ENCODE peak calls at places on chromosomes 16 and 17, in seven cellular contexts. G, P, A, W, I, M and Y are unnamed samples.

GRCh38 chr16:67283039-67283825 is 3.9 kb downstream of the PLEKHG4 start:
- DNase-seq in I (no peak), W (no peak), G (no peak), P (no peak), A (no peak), M (no peak), Y (no peak)

GRCh38 chr16:50502616-50503000 is 45.6 kb upstream of the NKD1 start:
- DNase-seq in W (no peak), M (peak), G (no peak), P (no peak), I (no peak), A (no peak), Y (no peak)

GRCh38 chr17:58313815-58314705 is 14.5 kb downstream of the TSPOAP1 start:
- DNase-seq in I (no peak), M (no peak), W (no peak), G (peak), A (no peak), P (no peak), Y (no peak)

GRCh38 chr17:33267279-33267790 is 25.8 kb downstream of the ASIC2 start:
- DNase-seq in W (no peak), G (no peak), M (no peak), I (no peak), P (no peak), A (no peak), Y (no peak)

GRCh38 chr17:27502526-27503324 is 46.5 kb downstream of the KSR1 start:
- DNase-seq in P (no peak), M (no peak), W (no peak), G (no peak), I (no peak), A (no peak), Y (no peak)

GRCh38 chr16:87461466-87461975 is 31.3 kb downstream of the ZCCHC14 start:
- DNase-seq in G (no peak), A (peak), I (no peak), P (peak), W (peak), M (peak), Y (peak)

GRCh38 chr17:38925263-38925995 is at the start of gene LASP1NB:
- DNase-seq in G (peak), P (no peak), I (no peak), M (no peak), A (no peak), W (no peak), Y (no peak)

GRCh38 chr17:58301504-58302150 is 20.9 kb upstream of the MPO start:
- DNase-seq in G (no peak), P (no peak), M (no peak), A (no peak), I (no peak), W (no peak), Y (no peak)

GRCh38 chr16:70156207-70156978 is 17.2 kb upstream of the CLEC18C start:
- DNase-seq in W (no peak), A (peak), G (peak), I (no peak), M (no peak), P (no peak), Y (no peak)

GRCh38 chr16:85514601-85515318 is 98.4 kb upstream of the GSE1 start:
- DNase-seq in M (peak), A (no peak), I (no peak), W (no peak), G (peak), P (peak), Y (peak)

GRCh38 chr16:57984443-57985203 is 13.7 kb upstream of the CNGB1 start:
- DNase-seq in I (no peak), M (peak), A (peak), G (peak), W (peak), P (no peak), Y (no peak)

GRCh38 chr17:78168906-78169793 is 769 bp downstream of the SYNGR2 start:
- DNase-seq in A (peak), P (peak), W (no peak), I (no peak), M (no peak), G (peak), Y (peak)

GRCh38 chr16:15948532-15949209 is 745 bp upstream of the ABCC1 start:
- DNase-seq in A (no peak), I (no peak), M (peak), P (no peak), G (no peak), W (no peak), Y (no peak)

GRCh38 chr16:15949210-15950166 is at the start of gene ABCC1:
- DNase-seq in M (peak), P (no peak), A (peak), W (no peak), I (no peak), G (peak), Y (peak)

GRCh38 chr16:15947983-15948509 is 1.4 kb upstream of the ABCC1 start:
- DNase-seq in I (no peak), A (no peak), W (no peak), M (peak), P (no peak), G (no peak), Y (no peak)

GRCh38 chr16:15942901-15943690 is 6.3 kb upstream of the ABCC1 start:
- DNase-seq in W (no peak), A (no peak), I (no peak), M (no peak), P (no peak), G (peak), Y (no peak)

GRCh38 chr16:15946257-15947044 is 3.0 kb upstream of the ABCC1 start:
- DNase-seq in G (no peak), P (no peak), I (no peak), W (no peak), A (no peak), M (peak), Y (peak)
- TF ChIP-seq JUND in G (no peak), P (no peak), I (no peak), W (no peak), A (no peak), M (no peak), Y (no peak)

GRCh38 chr16:82062645-82063058 is 27.6 kb downstream of the HSD17B2 start:
- DNase-seq in P (no peak), I (no peak), W (no peak), G (no peak), A (no peak), M (peak), Y (no peak)
- TF ChIP-seq JUND in P (no peak), I (no peak), W (no peak), G (no peak), A (no peak), M (no peak), Y (no peak)

GRCh38 chr17:67246648-67247415 is 1.8 kb upstream of the HELZ start:
- DNase-seq in M (peak), A (peak), I (peak), P (peak), W (peak), G (no peak), Y (no peak)
- TF ChIP-seq JUND in M (no peak), A (peak), I (no peak), P (peak), W (peak), G (peak), Y (no peak)

GRCh38 chr17:65684631-65685030 is 123.2 kb upstream of the AXIN2 start:
- DNase-seq in I (no peak), G (no peak), M (no peak), P (no peak), W (no peak), A (no peak), Y (no peak)
- TF ChIP-seq JUND in I (no peak), G (no peak), M (no peak), P (peak), W (no peak), A (no peak), Y (no peak)

GRCh38 chr17:69874220-69874670 is 200.8 kb upstream of the KCNJ16 start:
- DNase-seq in M (no peak), I (no peak), P (no peak), G (no peak), A (no peak), W (no peak), Y (no peak)
- TF ChIP-seq JUND in M (no peak), I (no peak), P (no peak), G (peak), A (no peak), W (no peak), Y (no peak)

GRCh38 chr17:79189264-79189663 is 114.6 kb downstream of the ENGASE start:
- DNase-seq in P (no peak), G (no peak), I (no peak), M (no peak), A (no peak), W (no peak), Y (no peak)

GRCh38 chr17:79188048-79188447 is 113.4 kb downstream of the ENGASE start:
- DNase-seq in A (peak), G (peak), I (no peak), P (peak), W (peak), M (no peak), Y (peak)

GRCh38 chr17:79186406-79186805 is 111.8 kb downstream of the ENGASE start:
- DNase-seq in I (no peak), M (no peak), P (no peak), G (no peak), W (no peak), A (no peak), Y (no peak)

GRCh38 chr17:79187186-79187585 is 112.6 kb downstream of the ENGASE start:
- DNase-seq in W (no peak), G (no peak), M (no peak), A (no peak), I (no peak), P (no peak), Y (no peak)

DNA sequence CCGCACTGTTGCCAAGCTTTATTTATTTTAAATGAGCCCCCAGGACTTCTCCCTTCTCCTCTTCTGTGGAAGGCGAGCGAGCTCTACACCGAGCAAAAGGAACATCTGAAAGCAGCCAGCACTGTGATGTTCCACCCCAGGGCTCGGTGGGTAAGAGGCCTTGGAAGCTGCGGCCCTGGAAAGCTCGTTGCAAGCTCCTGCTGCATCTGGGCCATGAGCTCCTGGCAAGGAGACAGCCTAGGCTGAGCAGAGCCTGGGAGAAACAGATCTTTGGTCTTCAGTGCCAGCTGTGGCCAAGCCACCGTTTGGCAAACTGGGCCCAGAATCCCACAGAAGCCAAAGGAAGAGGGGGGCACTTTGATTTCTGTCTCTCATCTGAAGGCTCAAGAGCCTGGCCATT is 114.1 kb downstream of the ENGASE start:
- DNase-seq in G (no peak), W (no peak), M (no peak), P (no peak), I (no peak), A (no peak), Y (no peak)
- TF ChIP-seq JUND in G (no peak), W (no peak), M (no peak), P (no peak), I (no peak), A (no peak), Y (no peak)

DNA sequence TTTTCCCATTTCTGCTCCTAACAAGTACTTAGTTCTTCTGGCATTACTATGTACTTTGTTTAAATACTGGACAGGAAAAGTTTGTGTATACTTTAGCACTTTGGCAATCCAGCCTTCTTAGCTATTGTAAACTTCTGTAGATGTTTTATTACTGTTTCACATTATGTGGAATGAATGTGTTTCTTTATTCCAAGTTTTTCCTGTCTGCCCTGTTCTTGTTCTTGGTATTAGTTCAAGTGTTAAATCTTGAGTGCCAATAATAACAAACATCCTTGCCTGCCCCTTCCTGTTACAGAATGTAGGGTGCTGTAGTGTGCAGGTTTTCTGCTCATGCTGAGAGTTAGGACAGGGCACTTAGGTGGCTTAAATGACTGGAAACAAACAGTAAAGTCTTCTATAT is 7.3 kb upstream of the CAPNS2 start:
- DNase-seq in A (no peak), M (no peak), G (no peak), P (no peak), I (no peak), W (no peak), Y (peak)
- TF ChIP-seq JUND in A (no peak), M (no peak), G (no peak), P (no peak), I (no peak), W (no peak), Y (no peak)

DNA sequence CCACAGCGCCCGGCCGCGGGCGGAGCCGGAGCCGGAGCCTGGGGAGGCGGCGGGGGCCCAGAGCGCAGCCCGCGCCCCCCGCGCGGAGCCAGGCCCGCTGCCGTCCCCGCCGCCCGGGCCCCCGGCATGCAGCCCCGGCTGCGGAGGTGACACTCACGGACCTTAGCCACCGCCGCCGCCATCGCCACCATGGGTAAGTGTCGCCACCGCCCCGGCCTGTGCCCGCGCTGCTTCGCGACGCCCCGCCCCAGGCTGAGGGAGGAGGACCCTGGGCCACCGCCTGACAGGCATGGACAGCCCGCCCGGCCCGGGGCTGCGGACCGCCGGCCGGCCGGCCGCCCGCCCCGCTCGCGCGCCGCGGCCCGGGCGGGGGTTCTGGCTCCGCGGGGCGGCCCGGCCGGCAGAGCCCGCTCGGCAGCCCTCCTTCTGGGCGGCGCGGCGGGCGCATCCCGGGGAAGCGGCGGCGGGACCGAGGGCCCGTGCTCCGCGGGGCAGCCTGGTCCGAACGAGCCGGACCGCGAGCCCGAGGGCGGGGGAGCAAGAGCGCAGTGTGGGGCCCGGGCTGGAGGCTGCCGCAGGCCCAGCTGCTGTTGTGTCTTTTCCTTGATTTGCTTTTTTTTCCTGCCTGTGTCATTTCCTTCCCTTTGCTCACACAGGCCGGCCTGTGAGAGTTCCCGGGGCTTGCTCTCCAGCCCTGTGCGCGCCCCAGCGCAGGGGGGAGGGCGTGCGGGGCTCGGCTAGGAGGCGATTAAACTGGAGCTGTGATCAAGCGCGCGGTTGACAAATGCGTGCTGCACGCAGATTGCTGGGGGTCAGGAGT is 564 bp downstream of the MAP3K3 start:
- DNase-seq in M (peak), G (peak), I (no peak), W (no peak), P (no peak), A (peak), Y (peak)
- TF ChIP-seq JUND in M (no peak), G (no peak), I (no peak), W (no peak), P (no peak), A (no peak), Y (no peak)

GRCh38 chr17:81498953-81499600 is 13.5 kb downstream of the ACTG1 start:
- DNase-seq in I (no peak), A (no peak), M (no peak), P (no peak), W (no peak), G (no peak), Y (no peak)

GRCh38 chr17:81499601-81499970 is 13.0 kb downstream of the ACTG1 start:
- DNase-seq in G (no peak), M (no peak), W (no peak), A (no peak), I (no peak), P (no peak), Y (no peak)

GRCh38 chr17:81500026-81500425 is 12.6 kb downstream of the ACTG1 start:
- DNase-seq in M (no peak), G (no peak), P (no peak), I (no peak), W (no peak), A (no peak), Y (peak)

GRCh38 chr17:81503619-81504018 is 9.0 kb downstream of the ACTG1 start:
- DNase-seq in A (no peak), W (no peak), P (no peak), I (no peak), G (no peak), M (no peak), Y (no peak)

GRCh38 chr17:81502471-81503017 is 10.1 kb downstream of the ACTG1 start:
- DNase-seq in G (no peak), P (no peak), W (no peak), I (no peak), A (no peak), M (no peak), Y (no peak)
- TF ChIP-seq JUND in G (no peak), P (no peak), W (no peak), I (no peak), A (no peak), M (no peak), Y (no peak)

DNA sequence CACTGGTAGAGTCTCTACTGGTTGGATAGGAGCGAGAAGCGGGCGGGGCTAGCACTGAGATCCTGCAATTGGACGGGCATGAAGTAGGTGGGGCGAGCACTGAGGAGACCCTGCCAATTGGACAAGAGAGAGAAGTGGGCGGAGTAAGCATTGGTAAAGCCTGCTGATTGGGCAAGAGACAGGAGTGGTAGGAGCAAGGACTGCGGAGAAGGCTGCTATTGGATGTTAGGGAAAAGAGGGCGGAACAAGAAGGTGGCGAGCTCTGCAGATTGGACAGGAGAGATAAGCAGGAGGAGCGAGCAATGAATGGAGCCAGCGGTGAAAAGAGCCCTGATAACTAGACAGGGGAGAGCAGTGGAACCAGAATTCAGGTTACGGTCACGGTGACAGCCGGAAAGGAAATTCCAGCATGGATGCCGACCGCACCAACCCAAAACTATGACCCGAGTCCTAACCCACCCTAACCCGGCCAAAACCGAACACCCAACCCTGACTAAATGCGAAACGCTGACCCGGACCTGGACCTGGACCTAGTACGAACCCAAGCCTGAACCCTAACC is 4.8 kb downstream of the SCGB1C2 start:
- DNase-seq in I (no peak), A (no peak), G (peak), P (peak), W (no peak), M (peak), Y (no peak)
- TF ChIP-seq JUND in I (no peak), A (no peak), G (no peak), P (no peak), W (no peak), M (no peak), Y (no peak)